ENCODE peak calls at places on chromosomes 3 and 15, in five cellular contexts. N, Z, R, T and O are unnamed samples.

GRCh38 chr15:89399390-89400120 is 64.9 kb upstream of the POLG start:
- DNase-seq in R (peak), Z (no peak), N (no peak), T (peak), O (peak)

GRCh38 chr3:177337548-177338331 is 140.5 kb upstream of the TBL1XR1 start:
- DNase-seq in N (no peak), T (no peak), Z (peak), R (peak), O (no peak)

GRCh38 chr3:87771338-87772059 is 287.3 kb downstream of the CGGBP1 start:
- DNase-seq in R (peak), T (peak), N (no peak), Z (peak), O (no peak)

GRCh38 chr3:33787328-33788009 is 11.0 kb upstream of the PDCD6IP start:
- DNase-seq in Z (peak), N (peak), T (peak), R (peak), O (no peak)

GRCh38 chr3:134697830-134698699 is 47.2 kb upstream of the KY start:
- DNase-seq in R (no peak), T (no peak), N (no peak), Z (no peak), O (no peak)

GRCh38 chr3:113140876-113141275 is 70.5 kb upstream of the BOC start:
- DNase-seq in T (no peak), N (no peak), R (no peak), Z (peak), O (no peak)

GRCh38 chr3:193165431-193166120 is 75.4 kb upstream of the PLAAT1 start:
- DNase-seq in Z (no peak), T (no peak), R (no peak), N (no peak), O (no peak)

GRCh38 chr15:48253186-48253585 is 47.1 kb downstream of the SLC12A1 start:
- DNase-seq in T (no peak), R (no peak), N (no peak), Z (no peak), O (no peak)

GRCh38 chr3:133991637-133992036 is 38.1 kb downstream of the SLCO2A1 start:
- DNase-seq in T (no peak), R (no peak), Z (no peak), N (no peak), O (no peak)

GRCh38 chr3:46576-46975 is 150.0 kb upstream of the CHL1 start:
- DNase-seq in N (no peak), Z (no peak), T (no peak), R (no peak), O (no peak)

GRCh38 chr3:73405853-73406252 is 218.9 kb downstream of the PDZRN3 start:
- DNase-seq in T (no peak), N (no peak), R (no peak), Z (peak), O (no peak)

GRCh38 chr3:54712539-54712938 is 215.3 kb downstream of the LRTM1 start:
- DNase-seq in R (no peak), Z (no peak), T (no peak), N (no peak), O (no peak)

GRCh38 chr15:77035584-77035983 is 35.3 kb downstream of the TSPAN3 start:
- DNase-seq in R (no peak), N (no peak), T (no peak), Z (no peak), O (no peak)

GRCh38 chr3:41222508-41222907 is 23.2 kb downstream of the CTNNB1 start:
- DNase-seq in T (no peak), R (no peak), Z (no peak), N (no peak), O (no peak)